ENCODE peak calls at places on chromosomes 13 and 19, in five cellular contexts. O is psoas muscle; N is NCI-H510A; F is stimulated activated CD4-positive, alpha-beta T cell treated with anti-CD3 and anti-CD28 coated beads, Interleukin-4, amount 100 ng/mL, for 24 hours; K is Panc1. J is an unnamed sample.
A peak's percentile ranks its signal among the peaks of the same experiment; 100 is the strongest.

GRCh38 chr19:13228561-13228960 is 78.3 kb downstream of the IER2 start:
- DNase-seq in O (no peak), N (no peak), F (no peak), K (no peak), J (no peak)

GRCh38 chr13:69856331-69856730 is 251.3 kb upstream of the ATXN8OS start:
- DNase-seq in O (no peak), N (no peak), F (no peak), K (no peak), J (no peak)

GRCh38 chr13:66543780-66544179 is 686.4 kb downstream of the PCDH9 start:
- DNase-seq in O (no peak), N (no peak), F (no peak), K (no peak), J (no peak)

GRCh38 chr13:108352599-108352998 is 83.1 kb downstream of the TNFSF13B start:
- DNase-seq in O (no peak), N (no peak), F (no peak), K (no peak), J (no peak)

GRCh38 chr13:23074054-23074805 is 106.5 kb upstream of the SGCG start:
- DNase-seq in O (no peak), N (no peak), F (no peak), K (no peak), J (no peak)

GRCh38 chr19:16588089-16588823 is 16.0 kb upstream of the SLC35E1 start:
- DNase-seq in O (peak; percentile 69), N (peak; percentile 80), F (peak; percentile 56), K (no peak), J (peak; percentile 76)

GRCh38 chr19:18507727-18508440 is 14.0 kb downstream of the ELL start:
- DNase-seq in O (peak; percentile 75), N (no peak), F (no peak), K (no peak), J (no peak)

GRCh38 chr19:38721977-38722773 is 22.1 kb downstream of the CAPN12 start:
- DNase-seq in O (no peak), N (no peak), F (no peak), K (no peak), J (no peak)

GRCh38 chr19:45142016-45142727 is 18.6 kb downstream of the NKPD1 start:
- DNase-seq in O (no peak), N (no peak), F (no peak), K (no peak), J (no peak)

GRCh38 chr19:51341976-51342580 is at the start of gene VSIG10L:
- DNase-seq in O (peak; percentile 39), N (no peak), F (no peak), K (no peak), J (no peak)

GRCh38 chr19:15539638-15540037 is 31.3 kb downstream of the CYP4F22 start:
- DNase-seq in O (no peak), N (no peak), F (no peak), K (no peak), J (no peak)

GRCh38 chr13:113399755-113400149 is 35.8 kb upstream of the GRTP1 start:
- DNase-seq in O (no peak), N (no peak), F (no peak), K (no peak), J (no peak)

GRCh38 chr13:28611654-28612131 is 47.2 kb upstream of the POMP start:
- DNase-seq in O (no peak), N (no peak), F (no peak), K (no peak), J (no peak)

GRCh38 chr13:77386880-77387606 is 60.1 kb upstream of the MYCBP2 start:
- DNase-seq in O (peak; percentile 53), N (no peak), F (no peak), K (no peak), J (no peak)

GRCh38 chr19:45564131-45564780 is 20.3 kb downstream of the OPA3 start:
- DNase-seq in O (no peak), N (no peak), F (no peak), K (no peak), J (no peak)

GRCh38 chr13:36712785-36713184 is 39.0 kb downstream of the SERTM1 start:
- DNase-seq in O (no peak), N (no peak), F (no peak), K (no peak), J (no peak)

GRCh38 chr13:79525458-79525857 is 44.5 kb downstream of the NDFIP2 start:
- DNase-seq in O (no peak), N (no peak), F (no peak), K (no peak), J (no peak)

GRCh38 chr19:47247308-47247990 is 8.9 kb upstream of the CCDC9 start:
- DNase-seq in O (peak; percentile 89), N (peak; percentile 16), F (peak; percentile 84), K (no peak), J (peak; percentile 75)

GRCh38 chr13:24906268-24906667 is 142.3 kb downstream of the RNF17 start:
- DNase-seq in O (no peak), N (no peak), F (no peak), K (no peak), J (no peak)

GRCh38 chr13:24096659-24097058 is 63.9 kb upstream of the SPATA13 start:
- DNase-seq in O (no peak), N (no peak), F (no peak), K (no peak), J (no peak)

GRCh38 chr19:1512671-1513491 is at the start of gene ADAMTSL5:
- DNase-seq in O (peak; percentile 87), N (no peak), F (peak; percentile 67), K (no peak), J (peak; percentile 39)

GRCh38 chr19:57241181-57241580 is 749 bp downstream of the ZNF805 start:
- DNase-seq in O (no peak), N (no peak), F (no peak), K (no peak), J (no peak)

GRCh38 chr13:88932950-88933349 is 1261.8 kb downstream of the SLITRK5 start:
- DNase-seq in O (no peak), N (no peak), F (no peak), K (no peak), J (no peak)

GRCh38 chr13:47281981-47282380 is 385.1 kb upstream of the HTR2A start:
- DNase-seq in O (no peak), N (no peak), F (no peak), K (no peak), J (no peak)